ENCODE peak calls at places on chromosome 22, in six cellular contexts. L is heart left ventricle, F is cardiac septum, S is endothelial cell, V is epithelial cell of esophagus, K is NCI-H510A treated with DMSO at 0.1 percent for 48 hours. I is an unnamed sample.

GRCh38 chr22:47292546-47293320 is 530.3 kb downstream of the TBC1D22A start:
- DNase-seq in L (peak), S (no peak), K (no peak), V (no peak), F (peak), I (no peak)

GRCh38 chr22:49658902-49659280 is 168.8 kb downstream of the BRD1 start:
- DNase-seq in S (no peak), K (no peak), L (peak), V (no peak), F (no peak), I (peak)

GRCh38 chr22:23215294-23216204 is 35.2 kb downstream of the BCR start:
- DNase-seq in K (no peak), S (no peak), L (no peak), F (no peak), V (peak), I (no peak)

GRCh38 chr22:43883012-43883661 is 8.7 kb downstream of the PNPLA5 start:
- DNase-seq in S (peak), K (peak), F (peak), V (peak), L (no peak), I (peak)

GRCh38 chr22:49602481-49602880 is 225.2 kb downstream of the BRD1 start:
- DNase-seq in S (no peak), K (no peak), V (no peak), F (no peak), L (no peak), I (no peak)

GRCh38 chr22:37291559-37292298 is 9.4 kb downstream of the CYTH4 start:
- DNase-seq in S (no peak), L (no peak), F (no peak), V (no peak), K (no peak), I (no peak)

GRCh38 chr22:44775862-44776261 is 23.5 kb downstream of the ARHGAP8 start:
- DNase-seq in S (no peak), L (no peak), K (no peak), V (peak), F (no peak), I (no peak)

GRCh38 chr22:46354176-46354992 is 18.9 kb downstream of the TRMU start:
- DNase-seq in K (no peak), L (no peak), S (no peak), F (no peak), V (no peak), I (no peak)

GRCh38 chr22:45769569-45770210 is 98.1 kb downstream of the ATXN10 start:
- DNase-seq in F (no peak), V (no peak), L (no peak), K (no peak), S (no peak), I (no peak)

GRCh38 chr22:40709752-40710413 is 30.6 kb downstream of the MCHR1 start:
- DNase-seq in F (peak), L (peak), V (no peak), S (no peak), K (no peak), I (no peak)

GRCh38 chr22:19639610-19640135 is 74.6 kb upstream of the SEPTIN5 start:
- DNase-seq in L (no peak), V (no peak), F (no peak), K (no peak), S (no peak), I (no peak)

GRCh38 chr22:39598017-39598965 is 27.7 kb downstream of the CACNA1I start:
- DNase-seq in V (peak), L (no peak), F (no peak), S (peak), K (no peak), I (peak)

GRCh38 chr22:49507607-49508292 is 319.9 kb downstream of the BRD1 start:
- DNase-seq in F (peak), L (no peak), S (no peak), K (no peak), V (no peak), I (no peak)

GRCh38 chr22:19559324-19559811 is 35.2 kb upstream of the CLDN5 start:
- DNase-seq in V (peak), K (no peak), F (peak), S (no peak), L (no peak), I (no peak)

GRCh38 chr22:44080936-44081853 is 57.1 kb downstream of the PARVB start:
- DNase-seq in F (peak), V (peak), S (peak), K (peak), L (peak), I (peak)

I was measured in DMS153.